ENCODE peak calls at places on chromosomes 6 and 20, in four cellular contexts. One of them, this sample, is unnamed. For H3K9me3, the result is how much of the 10 kb centered on the place peaks cover.

GRCh38 chr6:128513878-128514277 is 6.5 kb downstream of the PTPRK start:
- DNase-seq in neural progenitor cell: no peak
- DNase-seq in kidney: no peak
- DNase-seq in tibial nerve: no peak
- DNase-seq in this sample: peak

GRCh38 chr20:59421089-59421488 is 120.7 kb downstream of the EDN3 start:
- DNase-seq in neural progenitor cell: no peak
- DNase-seq in tibial nerve: no peak
- DNase-seq in kidney: no peak
- DNase-seq in this sample: no peak

GRCh38 chr6:112443666-112444065 is 96.5 kb downstream of the RFPL4B start:
- DNase-seq in kidney: peak
- DNase-seq in tibial nerve: peak
- DNase-seq in neural progenitor cell: no peak
- DNase-seq in this sample: peak

GRCh38 chr20:3071266-3071609 is 182 bp upstream of the OXT start:
- DNase-seq in kidney: peak
- DNase-seq in tibial nerve: no peak
- DNase-seq in neural progenitor cell: no peak
- DNase-seq in this sample: no peak

GRCh38 chr6:2938632-2939083 is 32.7 kb downstream of the SERPINB6 start:
- DNase-seq in kidney: no peak
- DNase-seq in neural progenitor cell: no peak
- DNase-seq in tibial nerve: no peak
- DNase-seq in this sample: peak

GRCh38 chr6:80610821-80611220 is 504.4 kb downstream of the BCKDHB start:
- DNase-seq in tibial nerve: no peak
- DNase-seq in neural progenitor cell: no peak
- DNase-seq in kidney: no peak
- DNase-seq in this sample: no peak

GRCh38 chr6:158481612-158482473 is 78.0 kb upstream of the TMEM181 start:
- DNase-seq in kidney: no peak
- DNase-seq in neural progenitor cell: no peak
- DNase-seq in tibial nerve: no peak
- DNase-seq in this sample: no peak

GRCh38 chr20:59994697-59995122 is 36.5 kb downstream of the CDH26 start:
- DNase-seq in kidney: no peak
- DNase-seq in neural progenitor cell: peak
- DNase-seq in tibial nerve: no peak
- DNase-seq in this sample: peak

GRCh38 chr20:61898405-61898804 is 167.3 kb downstream of the TAF4 start:
- DNase-seq in tibial nerve: no peak
- DNase-seq in neural progenitor cell: no peak
- DNase-seq in kidney: no peak
- DNase-seq in this sample: no peak

GRCh38 chr6:52390361-52390727 is 28.4 kb downstream of the PAQR8 start:
- DNase-seq in kidney: no peak
- DNase-seq in neural progenitor cell: no peak
- DNase-seq in tibial nerve: no peak
- DNase-seq in this sample: no peak

GRCh38 chr6:83804886-83805285 is 48.3 kb upstream of the RIPPLY2 start:
- DNase-seq in kidney: no peak
- DNase-seq in neural progenitor cell: no peak
- DNase-seq in tibial nerve: no peak
- DNase-seq in this sample: no peak
- TF ChIP-seq CTCF in kidney: no peak
- TF ChIP-seq CTCF in neural progenitor cell: peak
- TF ChIP-seq CTCF in tibial nerve: no peak
- TF ChIP-seq CTCF in this sample: no peak

GRCh38 chr6:137492289-137492688 is 1.9 kb downstream of the OLIG3 start:
- DNase-seq in neural progenitor cell: peak
- DNase-seq in kidney: no peak
- DNase-seq in tibial nerve: no peak
- DNase-seq in this sample: no peak

GRCh38 chr6:137489410-137490371 is 4.5 kb downstream of the OLIG3 start:
- DNase-seq in tibial nerve: no peak
- DNase-seq in neural progenitor cell: peak
- DNase-seq in kidney: no peak
- DNase-seq in this sample: no peak

GRCh38 chr6:137490506-137490905 is 3.7 kb downstream of the OLIG3 start:
- DNase-seq in neural progenitor cell: peak
- DNase-seq in kidney: no peak
- DNase-seq in tibial nerve: no peak
- DNase-seq in this sample: no peak

GRCh38 chr6:137491478-137491877 is 2.7 kb downstream of the OLIG3 start:
- DNase-seq in neural progenitor cell: peak
- DNase-seq in kidney: no peak
- DNase-seq in tibial nerve: no peak
- DNase-seq in this sample: no peak

GRCh38 chr6:137490961-137491360 is 3.2 kb downstream of the OLIG3 start:
- DNase-seq in kidney: no peak
- DNase-seq in tibial nerve: no peak
- DNase-seq in neural progenitor cell: peak
- DNase-seq in this sample: no peak
- H3K9me3 ChIP-seq in kidney: under half
- H3K9me3 ChIP-seq in tibial nerve: under half
- H3K9me3 ChIP-seq in neural progenitor cell: under half
- H3K9me3 ChIP-seq in this sample: under half

GRCh38 chr20:47318027-47318595 is 38.4 kb downstream of the ZMYND8 start:
- DNase-seq in kidney: no peak
- DNase-seq in tibial nerve: no peak
- DNase-seq in neural progenitor cell: peak
- DNase-seq in this sample: peak
- H3K4me3 ChIP-seq in kidney: peak
- H3K4me3 ChIP-seq in tibial nerve: peak
- H3K4me3 ChIP-seq in neural progenitor cell: no peak
- H3K4me3 ChIP-seq in this sample: no peak

GRCh38 chr20:38935285-38935684 is 9.1 kb downstream of the FAM83D start:
- DNase-seq in kidney: no peak
- DNase-seq in tibial nerve: no peak
- DNase-seq in neural progenitor cell: no peak
- DNase-seq in this sample: no peak
- TF ChIP-seq CTCF in kidney: no peak
- TF ChIP-seq CTCF in tibial nerve: no peak
- TF ChIP-seq CTCF in neural progenitor cell: no peak
- TF ChIP-seq CTCF in this sample: no peak

GRCh38 chr6:86536121-86536520 is 401.2 kb upstream of the HTR1E start:
- DNase-seq in tibial nerve: no peak
- DNase-seq in kidney: no peak
- DNase-seq in neural progenitor cell: no peak
- DNase-seq in this sample: no peak

GRCh38 chr6:86529635-86530034 is 407.7 kb upstream of the HTR1E start:
- DNase-seq in neural progenitor cell: no peak
- DNase-seq in kidney: no peak
- DNase-seq in tibial nerve: no peak
- DNase-seq in this sample: no peak

GRCh38 chr6:86537311-86537861 is 399.9 kb upstream of the HTR1E start:
- DNase-seq in tibial nerve: no peak
- DNase-seq in neural progenitor cell: no peak
- DNase-seq in kidney: no peak
- DNase-seq in this sample: no peak

DNA sequence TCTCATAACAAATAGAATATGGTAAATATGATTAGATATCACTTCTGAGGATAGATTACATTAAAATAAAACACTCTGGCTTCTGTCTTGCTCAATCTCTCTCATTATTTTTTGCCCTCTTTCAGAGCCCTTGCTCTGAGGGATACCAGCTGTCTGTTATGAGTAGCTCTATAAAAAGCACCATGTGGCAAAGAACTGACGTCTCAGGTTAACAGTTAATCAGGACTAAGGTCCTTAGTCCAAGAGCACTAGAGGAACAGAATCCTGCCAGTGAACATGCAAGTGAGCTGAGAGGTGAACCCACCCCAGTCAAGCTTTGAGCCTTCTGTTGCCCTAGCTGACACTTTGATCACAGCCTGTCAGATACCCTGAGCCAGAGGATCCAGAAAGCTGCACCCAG is 402.2 kb upstream of the HTR1E start:
- DNase-seq in neural progenitor cell: no peak
- DNase-seq in tibial nerve: no peak
- DNase-seq in kidney: no peak
- DNase-seq in this sample: no peak
- H3K9me3 ChIP-seq in neural progenitor cell: under half
- H3K9me3 ChIP-seq in tibial nerve: under half
- H3K9me3 ChIP-seq in kidney: under half
- H3K9me3 ChIP-seq in this sample: under half

DNA sequence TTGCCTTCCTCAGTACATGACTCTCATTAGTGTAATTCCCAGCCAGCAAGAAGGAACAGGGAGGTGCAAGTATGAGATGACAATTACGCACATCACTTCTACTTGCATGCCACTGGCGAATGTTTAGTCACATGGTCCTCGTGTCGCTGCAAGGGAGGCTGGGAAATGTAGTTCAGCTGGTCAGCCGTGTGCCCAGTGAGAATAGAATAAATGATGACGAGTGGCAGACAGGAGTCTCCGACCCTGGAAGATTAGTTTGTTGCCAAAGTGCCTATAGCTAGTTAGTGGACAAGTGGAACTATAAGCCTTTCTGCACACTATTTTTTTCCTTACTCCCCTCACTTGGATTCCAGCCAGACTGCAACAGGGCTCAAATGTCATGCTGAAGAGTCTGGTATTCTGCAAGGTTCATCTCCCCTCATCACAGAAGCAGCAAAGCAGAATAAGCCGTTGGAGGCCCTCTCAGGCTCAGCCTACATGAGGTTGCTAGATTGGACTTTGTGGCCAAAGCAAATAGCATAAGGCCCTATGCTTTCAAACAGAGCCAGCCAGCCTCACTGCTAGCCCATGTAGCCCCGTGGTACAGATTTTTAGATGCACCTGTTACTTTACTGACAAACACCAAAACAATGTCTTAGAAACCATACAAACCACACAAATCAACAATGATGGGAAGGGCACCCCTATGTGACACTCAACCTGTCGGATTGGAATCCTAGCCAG is 9.7 kb downstream of the LINC00237 start:
- DNase-seq in kidney: no peak
- DNase-seq in tibial nerve: no peak
- DNase-seq in neural progenitor cell: peak
- DNase-seq in this sample: no peak
- H3K4me3 ChIP-seq in kidney: no peak
- H3K4me3 ChIP-seq in tibial nerve: no peak
- H3K4me3 ChIP-seq in neural progenitor cell: no peak
- H3K4me3 ChIP-seq in this sample: no peak

GRCh38 chr20:51801220-51801991 is 915 bp downstream of the SALL4 start:
- DNase-seq in tibial nerve: no peak
- DNase-seq in kidney: no peak
- DNase-seq in neural progenitor cell: peak
- DNase-seq in this sample: no peak
- TF ChIP-seq CTCF in tibial nerve: no peak
- TF ChIP-seq CTCF in kidney: no peak
- TF ChIP-seq CTCF in neural progenitor cell: peak
- TF ChIP-seq CTCF in this sample: no peak

GRCh38 chr6:108840919-108841318 is 7.3 kb upstream of the ARMC2 start:
- DNase-seq in neural progenitor cell: no peak
- DNase-seq in tibial nerve: no peak
- DNase-seq in kidney: no peak
- DNase-seq in this sample: no peak
- H3K9me3 ChIP-seq in neural progenitor cell: under half
- H3K9me3 ChIP-seq in tibial nerve: under half
- H3K9me3 ChIP-seq in kidney: under half
- H3K9me3 ChIP-seq in this sample: under half

GRCh38 chr20:63572788-63573738 is 976 bp downstream of the HELZ2 start:
- DNase-seq in neural progenitor cell: peak
- DNase-seq in kidney: peak
- DNase-seq in tibial nerve: no peak
- DNase-seq in this sample: no peak
- H3K4me3 ChIP-seq in neural progenitor cell: peak
- H3K4me3 ChIP-seq in kidney: peak
- H3K4me3 ChIP-seq in tibial nerve: peak
- H3K4me3 ChIP-seq in this sample: peak

This sample was measured in body of pancreas.